ENCODE peak calls at places on chromosomes 2 and 18, in five cellular contexts. F is IMR-90, L is mammary epithelial cell, W is SJSA1, T is left lung. K is an unnamed sample.
A peak's percentile ranks its signal among the peaks of the same experiment; 100 is the strongest.

GRCh38 chr18:7728297-7728696 is 161.2 kb downstream of the PTPRM start:
- DNase-seq in F (no peak), L (peak; percentile 9), W (no peak), T (no peak), K (no peak)

GRCh38 chr2:143284087-143284675 is 155.0 kb downstream of the ARHGAP15 start:
- DNase-seq in F (peak; percentile 50), L (peak; percentile 21), W (no peak), T (peak; percentile 32), K (no peak)

GRCh38 chr2:10307561-10308156 is 5.0 kb downstream of the HPCAL1 start:
- DNase-seq in F (no peak), L (no peak), W (no peak), T (no peak), K (no peak)

GRCh38 chr2:3624059-3624794 is 29.3 kb downstream of the COLEC11 start:
- DNase-seq in F (peak; percentile 11), L (peak; percentile 5), W (peak; percentile 27), T (no peak), K (no peak)

GRCh38 chr2:20231632-20232031 is 6.7 kb upstream of the SDC1 start:
- DNase-seq in F (peak; percentile 76), L (peak; percentile 100), W (peak; percentile 55), T (peak; percentile 79), K (no peak)

GRCh38 chr2:231795525-231796327 is 9.5 kb downstream of the COPS7B start:
- DNase-seq in F (peak; percentile 75), L (peak; percentile 79), W (peak; percentile 74), T (no peak), K (no peak)

GRCh38 chr2:29174937-29175336 is 59.7 kb downstream of the CLIP4 start:
- DNase-seq in F (no peak), L (no peak), W (no peak), T (no peak), K (no peak)

GRCh38 chr2:233356546-233357308 is 2.4 kb downstream of the DGKD start:
- DNase-seq in F (peak; percentile 27), L (no peak), W (no peak), T (no peak), K (no peak)

GRCh38 chr18:12038082-12038660 is 55.5 kb upstream of the ANKRD62 start:
- DNase-seq in F (no peak), L (no peak), W (peak; percentile 42), T (no peak), K (no peak)

DNA sequence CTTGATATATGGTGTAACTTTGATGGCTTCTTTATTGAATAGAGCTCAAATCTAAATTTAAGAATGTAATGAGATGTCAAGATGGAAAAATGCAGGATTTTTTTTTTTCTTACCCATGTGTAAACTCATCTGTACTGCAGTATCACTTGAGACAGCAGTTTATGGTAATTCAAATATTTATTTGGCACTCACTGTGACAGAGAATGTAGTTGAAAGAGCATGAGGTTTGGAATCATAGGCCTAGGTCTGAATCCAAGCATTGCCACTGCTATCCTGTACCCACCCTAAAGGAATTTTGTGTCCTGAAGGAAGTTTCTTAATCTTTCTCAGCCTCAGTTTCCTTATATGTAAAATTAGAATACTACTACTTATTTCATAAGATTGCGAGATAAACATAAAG is 3.8 kb downstream of the CREB1 start:
- DNase-seq in F (no peak), L (no peak), W (no peak), T (no peak), K (no peak)
- H3K4me1 ChIP-seq in F (no peaks in the 10 kb centered on the region), L (peaks cover 11% of the 10 kb centered on the region), W (peaks cover 22% of the 10 kb centered on the region), T (peaks cover 25% of the 10 kb centered on the region), K (peaks cover 4% of the 10 kb centered on the region)

GRCh38 chr18:2847341-2848144 is 737 bp downstream of the EMILIN2 start:
- DNase-seq in F (no peak), L (peak; percentile 22), W (peak; percentile 33), T (peak; percentile 44), K (peak; percentile 50)

GRCh38 chr18:2846638-2847340 is at the start of gene EMILIN2:
- DNase-seq in F (peak; percentile 14), L (no peak), W (peak; percentile 56), T (peak; percentile 90), K (peak; percentile 72)

GRCh38 chr18:2845175-2845574 is 1.6 kb upstream of the EMILIN2 start:
- DNase-seq in F (no peak), L (no peak), W (peak; percentile 4), T (no peak), K (no peak)

GRCh38 chr18:2848145-2848878 is 1.5 kb downstream of the EMILIN2 start:
- DNase-seq in F (no peak), L (no peak), W (no peak), T (no peak), K (no peak)

GRCh38 chr18:2846241-2846637 is 567 bp upstream of the EMILIN2 start:
- DNase-seq in F (peak; percentile 16), L (no peak), W (peak; percentile 46), T (peak; percentile 39), K (no peak)
- H3K4me1 ChIP-seq in F (peaks cover 2% of the 10 kb centered on the region), L (peaks cover 14% of the 10 kb centered on the region), W (peaks cover 22% of the 10 kb centered on the region), T (peaks cover 5% of the 10 kb centered on the region), K (no peaks in the 10 kb centered on the region)

DNA sequence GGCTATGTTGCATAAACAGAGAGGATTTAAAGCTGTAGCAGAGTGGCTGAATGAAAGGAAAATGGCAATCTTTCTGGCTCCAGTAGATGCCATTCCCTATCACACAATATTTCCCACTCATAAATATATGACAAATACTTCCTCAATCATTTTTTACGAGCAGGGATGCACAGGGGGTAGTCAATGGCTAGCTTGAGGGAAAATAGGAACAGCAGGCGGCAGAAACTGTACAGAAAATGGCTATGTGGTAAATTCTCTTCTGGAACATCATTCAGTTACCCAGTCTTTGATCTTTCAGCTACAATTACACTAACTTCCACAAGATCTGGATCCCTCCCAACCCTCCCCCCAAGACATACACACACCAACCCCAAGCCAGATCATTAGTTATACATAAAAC is 127.2 kb downstream of the OLA1 start:
- DNase-seq in F (no peak), L (peak; percentile 7), W (no peak), T (no peak), K (no peak)
- H3K4me1 ChIP-seq in F (peaks cover 7% of the 10 kb centered on the region), L (peaks cover 44% of the 10 kb centered on the region), W (peaks cover 20% of the 10 kb centered on the region), T (no peaks in the 10 kb centered on the region), K (no peaks in the 10 kb centered on the region)

DNA sequence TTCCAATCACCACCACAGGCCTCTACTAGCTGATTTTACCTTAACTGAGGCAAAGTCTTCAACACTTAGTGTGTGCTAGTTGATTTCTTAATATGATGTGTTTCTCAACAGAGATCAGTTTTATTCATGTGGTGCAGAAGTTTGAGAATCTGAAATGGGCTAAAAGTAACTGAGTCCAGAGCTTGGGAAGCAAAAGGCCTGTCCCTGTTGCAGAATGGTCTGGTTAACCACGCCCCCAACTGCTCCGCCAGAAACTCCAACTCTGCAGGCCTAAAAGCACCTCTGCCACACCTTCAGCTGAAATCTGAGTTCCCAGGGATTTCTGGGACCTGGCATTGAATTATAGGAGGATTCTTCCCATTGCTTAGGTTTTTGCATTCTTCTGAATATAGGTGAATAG is 44.9 kb downstream of the TWIST2 start:
- DNase-seq in F (no peak), L (no peak), W (no peak), T (no peak), K (peak; percentile 19)
- H3K4me1 ChIP-seq in F (peaks cover 24% of the 10 kb centered on the region), L (no peaks in the 10 kb centered on the region), W (peaks cover 10% of the 10 kb centered on the region), T (no peaks in the 10 kb centered on the region), K (peaks cover 8% of the 10 kb centered on the region)

DNA sequence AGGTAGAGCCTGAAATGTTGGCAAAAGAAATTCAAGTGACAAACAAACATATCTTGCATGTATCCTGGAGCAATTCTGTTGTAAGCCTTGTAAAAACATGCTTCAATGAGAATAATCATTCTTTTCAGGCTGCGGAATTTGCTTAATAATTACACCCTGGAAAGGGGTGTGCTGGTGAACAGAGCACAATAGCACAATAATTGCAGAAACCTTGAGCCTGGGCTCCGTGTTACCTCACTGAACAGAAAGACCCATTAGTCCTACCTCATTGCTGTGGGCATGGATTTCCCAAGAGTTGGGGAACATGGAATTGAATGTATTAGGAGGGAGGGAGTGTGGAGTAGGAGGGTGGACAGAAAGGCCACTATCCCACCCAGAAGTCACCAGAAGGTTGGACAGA is 168.0 kb upstream of the ALKAL2 start:
- DNase-seq in F (no peak), L (no peak), W (no peak), T (no peak), K (no peak)
- H3K4me1 ChIP-seq in F (no peaks in the 10 kb centered on the region), L (no peaks in the 10 kb centered on the region), W (no peaks in the 10 kb centered on the region), T (no peaks in the 10 kb centered on the region), K (no peaks in the 10 kb centered on the region)

GRCh38 chr2:168201722-168202121 is 45.7 kb downstream of the STK39 start:
- DNase-seq in F (no peak), L (no peak), W (no peak), T (no peak), K (no peak)
- H3K4me1 ChIP-seq in F (peaks cover 9% of the 10 kb centered on the region), L (peaks cover 20% of the 10 kb centered on the region), W (no peaks in the 10 kb centered on the region), T (no peaks in the 10 kb centered on the region), K (no peaks in the 10 kb centered on the region)

DNA sequence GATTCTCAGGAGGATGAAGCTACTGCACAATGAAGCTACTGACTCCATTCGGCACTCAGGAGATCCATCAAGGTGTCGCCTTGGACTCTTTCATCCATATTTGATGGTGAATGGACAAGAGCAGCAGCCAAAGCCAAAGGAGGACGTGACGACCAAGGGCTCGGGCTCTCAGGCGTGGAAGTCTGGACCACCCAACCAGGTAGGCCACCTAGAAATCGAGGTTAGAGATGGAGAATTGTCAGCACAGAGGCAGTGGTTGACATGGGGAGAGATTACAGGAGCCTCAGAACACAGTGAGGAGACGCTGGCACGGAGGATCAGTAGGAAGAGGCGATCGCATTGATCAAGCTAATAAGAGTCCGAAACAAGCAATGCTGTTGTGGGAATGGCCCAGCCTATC is 240.5 kb upstream of the ID2 start:
- DNase-seq in F (no peak), L (no peak), W (no peak), T (no peak), K (no peak)
- H3K4me1 ChIP-seq in F (no peaks in the 10 kb centered on the region), L (no peaks in the 10 kb centered on the region), W (no peaks in the 10 kb centered on the region), T (no peaks in the 10 kb centered on the region), K (no peaks in the 10 kb centered on the region)

GRCh38 chr18:50444539-50444938 is 69.7 kb downstream of the SKA1 start:
- DNase-seq in F (no peak), L (no peak), W (no peak), T (no peak), K (no peak)
- H3K4me1 ChIP-seq in F (no peaks in the 10 kb centered on the region), L (no peaks in the 10 kb centered on the region), W (no peaks in the 10 kb centered on the region), T (no peaks in the 10 kb centered on the region), K (no peaks in the 10 kb centered on the region)

DNA sequence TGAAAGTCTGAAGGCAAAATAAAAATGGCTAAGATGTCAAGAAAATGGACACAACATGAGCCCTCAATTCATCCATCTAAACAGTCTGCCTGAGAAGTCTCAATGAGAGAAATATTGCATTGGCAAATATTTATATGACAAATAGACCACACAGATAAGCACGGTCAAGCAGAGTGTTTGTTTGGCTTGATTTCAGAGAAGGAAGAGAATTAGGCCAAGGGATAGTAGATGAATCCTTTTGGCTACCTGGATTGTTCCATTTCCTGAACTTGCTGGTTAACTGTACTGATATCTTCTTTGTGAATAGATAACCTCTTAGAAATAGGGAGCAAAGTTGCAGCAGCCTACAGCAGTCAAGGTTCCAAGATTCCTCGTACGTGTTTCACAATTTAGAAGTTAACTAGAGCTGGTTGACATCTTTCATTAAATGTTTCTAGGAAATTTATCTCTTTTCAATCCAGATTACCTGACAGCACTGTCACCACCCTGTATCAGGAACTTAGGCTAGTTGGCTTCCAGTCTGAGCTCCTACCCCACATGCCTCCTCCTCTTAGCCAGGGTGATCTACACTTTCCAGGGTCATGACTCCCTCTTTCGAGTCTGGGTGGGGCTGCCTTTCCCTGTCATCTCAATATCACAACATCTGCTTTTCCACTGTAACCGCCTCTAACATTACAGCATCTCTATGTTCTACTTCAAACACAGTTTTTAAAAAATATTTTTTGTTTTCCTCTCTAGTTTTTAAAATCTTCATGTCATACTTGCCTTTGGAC is 129.5 kb downstream of the RBMS1 start:
- DNase-seq in F (peak; percentile 48), L (no peak), W (no peak), T (no peak), K (no peak)
- H3K4me1 ChIP-seq in F (peaks cover 19% of the 10 kb centered on the region), L (peaks cover 17% of the 10 kb centered on the region), W (peaks cover 58% of the 10 kb centered on the region), T (peaks cover 32% of the 10 kb centered on the region), K (no peaks in the 10 kb centered on the region)